ENCODE peak calls at places on chromosome 17, in four cellular contexts. E is nephron progenitor cell, P is esophagus muscularis mucosa, A is lower leg skin. R is an unnamed sample.

GRCh38 chr17:19327039-19327776 is 35.3 kb downstream of the B9D1 start:
- DNase-seq in E (no peak), A (no peak), P (no peak), R (no peak)

GRCh38 chr17:11922634-11923033 is 74.6 kb downstream of the ZNF18 start:
- DNase-seq in E (no peak), A (no peak), P (no peak), R (no peak)

GRCh38 chr17:1588781-1589585 is 26.4 kb upstream of the PITPNA start:
- DNase-seq in A (no peak), E (no peak), P (no peak), R (no peak)

GRCh38 chr17:56679767-56680422 is 86.4 kb downstream of the NOG start:
- DNase-seq in P (no peak), A (no peak), E (no peak), R (no peak)

GRCh38 chr17:7710341-7710740 is 5.3 kb downstream of the EFNB3 start:
- DNase-seq in E (no peak), P (no peak), A (no peak), R (no peak)

GRCh38 chr17:44005865-44006580 is 1.6 kb downstream of the NAGS start:
- DNase-seq in A (no peak), P (no peak), E (peak; percentile 46), R (no peak)

GRCh38 chr17:82929676-82930042 is 89.8 kb upstream of the ZNF750 start:
- DNase-seq in E (no peak), P (no peak), A (no peak), R (peak; percentile 18)

GRCh38 chr17:74190807-74191206 is 12.7 kb upstream of the RPL38 start:
- DNase-seq in P (no peak), A (no peak), E (peak; percentile 76), R (no peak)

GRCh38 chr17:50548831-50549230 is 1.9 kb downstream of the SPATA20 start:
- DNase-seq in A (no peak), P (no peak), E (no peak), R (no peak)

GRCh38 chr17:5419959-5420653 is at the start of gene RPAIN:
- DNase-seq in E (peak; percentile 78), A (peak; percentile 89), P (peak; percentile 97), R (peak; percentile 62)

GRCh38 chr17:65627892-65628622 is 66.6 kb upstream of the AXIN2 start:
- DNase-seq in A (no peak), E (peak; percentile 26), P (no peak), R (no peak)

GRCh38 chr17:55420776-55421178 is 858 bp downstream of the MMD start:
- DNase-seq in E (peak; percentile 51), P (peak; percentile 93), A (peak; percentile 38), R (peak; percentile 35)

GRCh38 chr17:78608804-78609186 is 31.6 kb upstream of the DNAH17 start:
- DNase-seq in P (no peak), A (no peak), E (no peak), R (no peak)

GRCh38 chr17:50133028-50133768 is 3.2 kb upstream of the SAMD14 start:
- DNase-seq in P (no peak), A (no peak), E (no peak), R (no peak)

GRCh38 chr17:73201215-73202069 is 8.6 kb downstream of the COG1 start:
- DNase-seq in A (no peak), E (no peak), P (no peak), R (no peak)

GRCh38 chr17:15928286-15928785 is 16.6 kb upstream of the ADORA2B start:
- DNase-seq in E (no peak), A (no peak), P (no peak), R (no peak)

GRCh38 chr17:8068736-8069586 is 18.6 kb downstream of the ALOX12B start:
- DNase-seq in P (no peak), E (no peak), A (peak; percentile 41), R (no peak)

GRCh38 chr17:2071421-2072281 is 16.7 kb downstream of the HIC1 start:
- DNase-seq in E (no peak), P (peak; percentile 92), A (no peak), R (no peak)

GRCh38 chr17:6430769-6431168 is 4.2 kb downstream of the AIPL1 start:
- DNase-seq in E (no peak), P (no peak), A (no peak), R (no peak)

GRCh38 chr17:44304651-44305050 is 3.8 kb upstream of the RUNDC3A start:
- DNase-seq in E (no peak), P (no peak), A (no peak), R (no peak)

GRCh38 chr17:2089021-2089422 is 34.1 kb downstream of the HIC1 start:
- DNase-seq in A (no peak), E (no peak), P (no peak), R (no peak)

GRCh38 chr17:36608794-36609497 is 7.6 kb downstream of the MRM1 start:
- DNase-seq in A (no peak), E (peak; percentile 65), P (no peak), R (no peak)

GRCh38 chr17:57343717-57344116 is 87.4 kb downstream of the MSI2 start:
- DNase-seq in E (no peak), P (no peak), A (no peak), R (no peak)

GRCh38 chr17:38511126-38512108 is 83.2 kb downstream of the ARHGAP23 start:
- DNase-seq in E (peak; percentile 18), A (no peak), P (no peak), R (no peak)

GRCh38 chr17:46950997-46951621 is 27.9 kb downstream of the RPRML start:
- DNase-seq in E (no peak), A (no peak), P (no peak), R (no peak)

GRCh38 chr17:7204828-7205461 is 14.7 kb downstream of the DLG4 start:
- DNase-seq in A (peak; percentile 70), P (peak; percentile 95), E (peak; percentile 97), R (peak; percentile 71)

GRCh38 chr17:67246398-67246647 is 1.3 kb upstream of the HELZ start:
- DNase-seq in P (no peak), A (no peak), E (no peak), R (no peak)

GRCh38 chr17:41733348-41734138 is 900 bp downstream of the HAP1 start:
- DNase-seq in P (no peak), E (peak; percentile 41), A (no peak), R (no peak)

DNA sequence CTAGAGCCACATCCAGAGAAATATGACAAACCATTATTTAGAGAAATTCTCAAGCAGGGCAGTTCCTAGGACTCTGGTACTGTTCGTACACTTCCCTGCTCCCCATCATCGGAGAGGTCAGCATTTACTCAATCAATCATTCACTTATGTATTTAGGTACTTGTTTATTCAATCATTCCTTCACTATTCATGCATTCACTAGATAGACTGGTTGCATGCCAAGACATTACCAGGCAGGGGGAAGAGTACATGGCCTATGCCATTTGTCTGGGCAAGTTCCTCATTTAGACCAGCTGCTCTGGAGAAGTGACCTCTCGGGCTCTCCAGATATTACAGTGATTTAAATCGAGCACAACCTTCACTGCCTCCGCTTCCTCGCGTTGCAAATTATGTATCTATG is 603.4 kb downstream of the KCNJ2 start:
- DNase-seq in A (no peak), P (no peak), E (no peak), R (no peak)
- TF ChIP-seq CTCF in A (no peak), P (no peak), E (no peak), R (no peak)

GRCh38 chr17:32588135-32588534 is 101.3 kb downstream of the CDK5R1 start:
- DNase-seq in A (no peak), E (no peak), P (no peak), R (no peak)

GRCh38 chr17:32591428-32591827 is 104.6 kb downstream of the CDK5R1 start:
- DNase-seq in E (no peak), P (no peak), A (no peak), R (no peak)

GRCh38 chr17:32590974-32591373 is 104.2 kb downstream of the CDK5R1 start:
- DNase-seq in P (no peak), A (no peak), E (no peak), R (no peak)

GRCh38 chr17:32586666-32587065 is 99.9 kb downstream of the CDK5R1 start:
- DNase-seq in P (no peak), E (no peak), A (no peak), R (no peak)

GRCh38 chr17:32588982-32589381 is 102.2 kb downstream of the CDK5R1 start:
- DNase-seq in E (no peak), P (no peak), A (no peak), R (no peak)
- TF ChIP-seq CTCF in E (no peak), P (no peak), A (no peak), R (no peak)

GRCh38 chr17:49038544-49038943 is 41.4 kb downstream of the IGF2BP1 start:
- DNase-seq in P (no peak), A (no peak), E (no peak), R (no peak)

GRCh38 chr17:49031965-49032928 is 35.1 kb downstream of the IGF2BP1 start:
- DNase-seq in A (no peak), E (peak; percentile 51), P (no peak), R (no peak)

GRCh38 chr17:49036270-49036626 is 39.1 kb downstream of the IGF2BP1 start:
- DNase-seq in A (no peak), E (no peak), P (no peak), R (no peak)

GRCh38 chr17:49038138-49038537 is 41.0 kb downstream of the IGF2BP1 start:
- DNase-seq in A (no peak), E (no peak), P (no peak), R (no peak)

DNA sequence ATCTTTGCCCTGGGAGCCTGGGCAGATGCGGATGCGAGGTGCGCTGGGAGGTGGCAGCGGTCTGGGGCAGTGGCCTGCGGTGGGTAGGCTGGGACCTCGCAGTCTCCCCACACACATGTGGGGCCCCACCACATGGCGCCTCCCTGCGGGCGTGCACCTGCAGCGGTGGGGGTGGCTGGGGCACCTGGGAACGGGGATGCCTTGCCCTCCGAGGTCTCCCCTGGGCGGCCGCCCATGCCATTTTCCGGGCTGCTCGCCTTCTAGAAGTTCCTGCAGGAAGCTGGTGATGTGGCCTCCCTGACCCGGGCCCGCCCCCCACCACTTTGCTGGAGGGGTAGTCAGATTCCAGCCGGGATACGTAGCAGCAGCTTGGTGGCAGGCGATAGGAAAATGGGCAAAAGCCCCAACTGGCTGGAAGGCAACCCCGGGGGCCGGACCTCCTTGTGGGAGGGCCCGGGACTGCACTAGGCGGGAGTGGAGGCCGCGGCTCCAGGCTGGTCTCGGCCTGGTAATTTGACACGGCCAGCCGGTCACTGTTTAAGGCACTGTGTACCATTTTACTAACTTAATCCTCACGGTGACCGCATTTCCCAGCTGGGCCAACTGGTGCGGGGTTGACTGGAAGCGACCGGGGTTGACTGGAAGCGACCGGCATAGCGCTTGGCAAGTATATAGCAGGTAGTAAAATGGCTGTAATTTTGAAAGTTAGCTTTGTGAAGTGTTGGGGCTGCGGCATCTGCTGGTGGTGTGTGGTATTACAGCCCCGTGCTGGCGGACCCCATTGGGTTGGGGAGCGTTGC is 38.5 kb downstream of the IGF2BP1 start:
- DNase-seq in P (no peak), A (no peak), E (peak; percentile 80), R (peak; percentile 46)
- TF ChIP-seq CTCF in P (peak; percentile 85), A (peak; percentile 32), E (peak; percentile 80), R (peak; percentile 78)

DNA sequence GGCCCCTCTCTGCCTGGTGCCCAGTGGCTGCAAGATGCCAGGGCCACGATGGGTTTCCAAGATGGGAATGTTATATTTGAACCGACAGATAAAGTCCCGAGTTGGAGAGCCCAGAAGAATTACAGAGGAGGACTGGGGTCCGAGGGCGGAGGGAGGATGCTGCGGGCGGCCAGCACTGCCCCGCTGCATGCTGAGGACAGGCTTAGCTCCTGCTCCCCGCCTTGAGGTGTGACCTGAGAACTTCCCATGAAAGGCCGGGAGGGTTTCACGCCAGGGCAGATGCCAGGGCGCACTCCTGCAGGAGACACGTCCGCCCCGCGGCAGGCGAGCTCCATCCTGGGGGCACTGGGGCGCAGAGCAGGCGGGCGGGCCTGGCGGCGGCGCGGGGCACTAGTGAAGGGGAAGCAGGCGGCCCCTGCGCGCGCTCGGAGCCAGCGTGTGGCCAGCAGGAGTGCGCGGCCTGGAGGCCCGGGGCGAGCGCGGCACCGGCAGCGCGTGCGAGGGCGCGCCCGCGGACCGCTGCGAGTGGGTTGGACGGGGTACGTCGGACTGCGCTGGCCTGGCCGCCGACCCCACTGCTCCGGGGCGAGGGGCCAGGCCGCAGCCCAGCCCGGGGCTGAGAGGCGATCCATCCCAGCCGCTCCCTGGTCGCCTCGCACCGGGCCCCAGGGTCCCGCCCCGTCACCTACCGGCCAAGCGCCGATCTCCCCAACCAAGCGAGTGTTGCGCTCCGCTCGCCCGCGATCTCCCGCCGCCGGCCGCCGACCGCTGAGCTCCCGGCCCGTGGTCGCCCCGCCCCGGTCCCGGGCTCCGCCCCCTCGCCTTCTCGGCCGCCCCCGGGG is at the start of gene MAP3K14:
- DNase-seq in P (no peak), A (no peak), E (peak; percentile 85), R (no peak)
- TF ChIP-seq CTCF in P (peak; percentile 36), A (no peak), E (no peak), R (no peak)